ENCODE peak calls at places on chromosomes 2 and 18, in six cellular contexts. Z is HT1080; V is activated CD4-positive, alpha-beta T cell treated with anti-CD3 and anti-CD28 coated beads for 36 hours; K is GM12865; G is cardiac muscle cell; X is NCI-H2029. F is an unnamed sample.

GRCh38 chr2:68454719-68455118 is 12.4 kb downstream of the FBXO48 start:
- DNase-seq in Z (no peak), V (no peak), K (no peak), G (no peak), X (no peak), F (no peak)

GRCh38 chr2:199987586-199987985 is 32.2 kb downstream of the MAIP1 start:
- DNase-seq in Z (no peak), V (no peak), K (no peak), G (no peak), X (no peak), F (no peak)

GRCh38 chr18:33749831-33750230 is 171.8 kb downstream of the ASXL3 start:
- DNase-seq in Z (no peak), V (no peak), K (peak), G (no peak), X (no peak), F (no peak)

GRCh38 chr18:21167641-21168372 is 56.2 kb upstream of the ROCK1 start:
- DNase-seq in Z (peak), V (no peak), K (peak), G (no peak), X (peak), F (no peak)

GRCh38 chr2:179174240-179174639 is 90.4 kb downstream of the SESTD1 start:
- DNase-seq in Z (no peak), V (no peak), K (no peak), G (no peak), X (no peak), F (no peak)

GRCh38 chr2:184155791-184156190 is 442.5 kb upstream of the ZNF804A start:
- DNase-seq in Z (no peak), V (no peak), K (no peak), G (no peak), X (no peak), F (no peak)

GRCh38 chr2:203175371-203175770 is 63.4 kb upstream of the CYP20A1 start:
- DNase-seq in Z (no peak), V (no peak), K (no peak), G (no peak), X (no peak), F (no peak)

GRCh38 chr2:216615298-216616082 is 17.7 kb upstream of the IGFBP2 start:
- DNase-seq in Z (no peak), V (no peak), K (no peak), G (no peak), X (peak), F (no peak)